ENCODE peak calls at places on chromosomes 7 and 10, in four cellular contexts. F, U, H and Z are unnamed samples.

GRCh38 chr10:50552771-50553535 is 70.8 kb downstream of the SGMS1 start:
- DNase-seq in F (no peak), U (no peak), H (peak), Z (no peak)

GRCh38 chr10:92688927-92689662 is 660 bp upstream of the HHEX start:
- DNase-seq in F (no peak), U (peak), H (peak), Z (peak)

GRCh38 chr7:135169141-135169935 is 1.2 kb downstream of the CYREN start:
- DNase-seq in F (no peak), U (peak), H (peak), Z (no peak)

GRCh38 chr10:77552252-77552651 is 85.4 kb downstream of the KCNMA1 start:
- DNase-seq in F (no peak), U (no peak), H (no peak), Z (no peak)

GRCh38 chr10:31599626-31600504 is 280.8 kb downstream of the ZEB1 start:
- DNase-seq in F (no peak), U (peak), H (peak), Z (no peak)

GRCh38 chr7:4960363-4960762 is 1.4 kb upstream of the MMD2 start:
- DNase-seq in F (no peak), U (no peak), H (no peak), Z (no peak)

GRCh38 chr10:112304460-112304859 is 21.3 kb downstream of the TECTB start:
- DNase-seq in F (no peak), U (no peak), H (peak), Z (no peak)

GRCh38 chr7:131529179-131529578 is 27.2 kb downstream of the PODXL start:
- DNase-seq in F (no peak), U (no peak), H (no peak), Z (no peak)

GRCh38 chr7:152513861-152514770 is 78.3 kb upstream of the KMT2C start:
- DNase-seq in F (no peak), U (no peak), H (no peak), Z (no peak)

GRCh38 chr7:2926120-2926897 is 82.2 kb upstream of the GNA12 start:
- DNase-seq in F (no peak), U (peak), H (no peak), Z (no peak)

GRCh38 chr10:119377431-119377830 is 165.1 kb downstream of the RGS10 start:
- DNase-seq in F (no peak), U (no peak), H (no peak), Z (no peak)

GRCh38 chr7:127474457-127474856 is 81.9 kb upstream of the ZNF800 start:
- DNase-seq in F (no peak), U (no peak), H (peak), Z (no peak)

GRCh38 chr10:4434536-4435071 is 391.4 kb upstream of the AKR1E2 start:
- DNase-seq in F (no peak), U (no peak), H (peak), Z (no peak)

GRCh38 chr10:79146611-79147130 is 77.9 kb downstream of the ZMIZ1 start:
- DNase-seq in F (peak), U (no peak), H (peak), Z (peak)

GRCh38 chr10:32328499-32328898 is 18.5 kb downstream of the EPC1 start:
- DNase-seq in F (no peak), U (no peak), H (no peak), Z (no peak)

GRCh38 chr10:69438531-69439349 is 12.5 kb upstream of the TSPAN15 start:
- DNase-seq in F (no peak), U (no peak), H (peak), Z (no peak)

GRCh38 chr7:139811106-139811505 is 18.0 kb upstream of the TBXAS1 start:
- DNase-seq in F (no peak), U (no peak), H (peak), Z (no peak)

GRCh38 chr7:139105037-139105382 is 4.5 kb downstream of the ZC3HAV1 start:
- DNase-seq in F (no peak), U (no peak), H (no peak), Z (no peak)

GRCh38 chr7:138116892-138117291 is 40.6 kb downstream of the AKR1D1 start:
- DNase-seq in F (no peak), U (no peak), H (no peak), Z (no peak)

GRCh38 chr7:111312966-111313365 is 222.0 kb downstream of the LRRN3 start:
- DNase-seq in F (no peak), U (peak), H (peak), Z (no peak)

GRCh38 chr7:12119638-12120303 is 91.3 kb upstream of the TMEM106B start:
- DNase-seq in F (no peak), U (peak), H (no peak), Z (no peak)

GRCh38 chr10:108327706-108328105 is 1163.2 kb upstream of the SORCS1 start:
- DNase-seq in F (no peak), U (no peak), H (peak), Z (no peak)

GRCh38 chr10:78911533-78912340 is 157.0 kb upstream of the ZMIZ1 start:
- DNase-seq in F (no peak), U (no peak), H (no peak), Z (peak)

GRCh38 chr10:64062793-64063192 is 541.6 kb downstream of the REEP3 start:
- DNase-seq in F (no peak), U (no peak), H (no peak), Z (no peak)

GRCh38 chr10:18400201-18400910 is 251.0 kb downstream of the NSUN6 start:
- DNase-seq in F (peak), U (peak), H (peak), Z (no peak)

GRCh38 chr10:113603057-113603777 is 50.4 kb downstream of the HABP2 start:
- DNase-seq in F (no peak), U (no peak), H (no peak), Z (no peak)

GRCh38 chr7:148912758-148913541 is 28.9 kb upstream of the EZH2 start:
- DNase-seq in F (no peak), U (no peak), H (no peak), Z (no peak)

GRCh38 chr7:68279827-68280400 is 1283.3 kb downstream of the TYW1 start:
- DNase-seq in F (no peak), U (peak), H (no peak), Z (no peak)

GRCh38 chr10:30073045-30073766 is 13.8 kb upstream of the JCAD start:
- DNase-seq in F (no peak), U (no peak), H (no peak), Z (no peak)

GRCh38 chr10:66627156-66627555 is 298.7 kb upstream of the LRRTM3 start:
- DNase-seq in F (no peak), U (peak), H (no peak), Z (no peak)

GRCh38 chr7:138033241-138033640 is 31.4 kb upstream of the CREB3L2 start:
- DNase-seq in F (no peak), U (no peak), H (no peak), Z (no peak)

GRCh38 chr7:55285665-55286064 is 79.5 kb upstream of the LANCL2 start:
- DNase-seq in F (no peak), U (no peak), H (no peak), Z (no peak)

GRCh38 chr10:12742776-12743175 is 258.7 kb downstream of the CCDC3 start:
- DNase-seq in F (no peak), U (no peak), H (no peak), Z (no peak)

GRCh38 chr7:71442492-71443196 is 310.7 kb downstream of the GALNT17 start:
- DNase-seq in F (no peak), U (no peak), H (no peak), Z (no peak)

GRCh38 chr7:95630702-95631458 is 34.6 kb upstream of the PDK4 start:
- DNase-seq in F (no peak), U (no peak), H (no peak), Z (no peak)

GRCh38 chr10:116470768-116471415 is 43.2 kb downstream of the PNLIPRP3 start:
- DNase-seq in F (peak), U (peak), H (no peak), Z (no peak)

GRCh38 chr7:130894146-130895005 is 160.4 kb upstream of the KLF14 start:
- DNase-seq in F (no peak), U (no peak), H (peak), Z (peak)

GRCh38 chr10:58511765-58512469 is 755 bp upstream of the BICC1 start:
- DNase-seq in F (no peak), U (peak), H (peak), Z (peak)